ENCODE peak calls at places on chromosomes 4 and X, in ten cellular contexts. I, O, Y, H, K, P, Z, R, A and D are unnamed samples.

GRCh38 chr4:153976954-153977353 is 188.1 kb upstream of the SFRP2 start:
- DNase-seq in I (no peak), O (no peak), Y (no peak), H (peak), K (no peak), P (no peak), Z (peak), R (no peak), A (no peak), D (no peak)

GRCh38 chr4:146585761-146586333 is 52.8 kb upstream of the POU4F2 start:
- DNase-seq in I (no peak), O (no peak), Y (no peak), H (peak), K (no peak), P (peak), Z (peak), R (no peak), A (no peak), D (no peak)

GRCh38 chr4:113440366-113440765 is 321.2 kb downstream of the CAMK2D start:
- DNase-seq in I (no peak), O (no peak), Y (no peak), H (no peak), K (no peak), P (no peak), Z (no peak), R (no peak), A (no peak), D (no peak)

GRCh38 chrX:21181232-21181853 is 192.9 kb upstream of the CNKSR2 start:
- DNase-seq in I (no peak), O (no peak), Y (no peak), H (no peak), K (no peak), P (no peak), Z (no peak), R (no peak), A (no peak), D (no peak)

GRCh38 chrX:140431521-140431920 is 73.3 kb downstream of the SOX3 start:
- DNase-seq in I (no peak), O (no peak), Y (no peak), H (no peak), K (no peak), P (no peak), Z (no peak), R (no peak), A (no peak), D (no peak)

GRCh38 chrX:120504569-120504968 is 35.5 kb upstream of the LAMP2 start:
- DNase-seq in I (no peak), O (no peak), Y (no peak), H (no peak), K (no peak), P (no peak), Z (no peak), R (no peak), A (no peak), D (no peak)

GRCh38 chrX:45846328-45846727 is 645.7 kb upstream of the DIPK2B start:
- DNase-seq in I (no peak), O (no peak), Y (no peak), H (no peak), K (no peak), P (no peak), Z (no peak), R (no peak), A (no peak), D (no peak)

GRCh38 chr4:129218355-129218754 is 122.4 kb downstream of the C4orf33 start:
- DNase-seq in I (no peak), O (no peak), Y (no peak), H (peak), K (no peak), P (peak), Z (peak), R (peak), A (no peak), D (no peak)

GRCh38 chr4:159446266-159446976 is 343.5 kb downstream of the RAPGEF2 start:
- DNase-seq in I (no peak), O (peak), Y (peak), H (peak), K (no peak), P (peak), Z (peak), R (peak), A (peak), D (no peak)

GRCh38 chrX:46957299-46957698 is 45.1 kb downstream of the JADE3 start:
- DNase-seq in I (no peak), O (no peak), Y (no peak), H (peak), K (no peak), P (peak), Z (no peak), R (no peak), A (no peak), D (no peak)

GRCh38 chr4:81351653-81352455 is 119.9 kb downstream of the RASGEF1B start:
- DNase-seq in I (no peak), O (peak), Y (peak), H (peak), K (peak), P (peak), Z (peak), R (peak), A (peak), D (peak)

GRCh38 chr4:26342328-26343040 is 21.7 kb downstream of the RBPJ start:
- DNase-seq in I (no peak), O (no peak), Y (no peak), H (peak), K (no peak), P (peak), Z (peak), R (no peak), A (no peak), D (no peak)

GRCh38 chr4:155539746-155540145 is 126.9 kb upstream of the GUCY1A1 start:
- DNase-seq in I (no peak), O (no peak), Y (no peak), H (peak), K (no peak), P (no peak), Z (no peak), R (no peak), A (no peak), D (no peak)

GRCh38 chrX:155766321-155766720 is 114.8 kb upstream of the VAMP7 start:
- DNase-seq in I (no peak), O (no peak), Y (no peak), H (no peak), K (no peak), P (no peak), Z (no peak), R (no peak), A (no peak), D (no peak)

GRCh38 chr4:39383690-39384089 is 17.5 kb upstream of the RFC1 start:
- DNase-seq in I (no peak), O (no peak), Y (no peak), H (no peak), K (no peak), P (no peak), Z (no peak), R (no peak), A (no peak), D (no peak)

GRCh38 chr4:53755656-53756055 is 164.4 kb upstream of the LNX1 start:
- DNase-seq in I (no peak), O (no peak), Y (no peak), H (no peak), K (no peak), P (no peak), Z (no peak), R (no peak), A (no peak), D (no peak)

GRCh38 chr4:146175541-146176453 is at the start of gene LSM6:
- DNase-seq in I (peak), O (peak), Y (peak), H (peak), K (peak), P (peak), Z (peak), R (peak), A (peak), D (peak)

GRCh38 chrX:19174401-19175025 is 52.2 kb upstream of the ADGRG2 start:
- DNase-seq in I (no peak), O (no peak), Y (no peak), H (peak), K (no peak), P (peak), Z (peak), R (no peak), A (no peak), D (no peak)

GRCh38 chr4:165814256-165815010 is 58.6 kb upstream of the TLL1 start:
- DNase-seq in I (no peak), O (no peak), Y (no peak), H (peak), K (no peak), P (peak), Z (peak), R (peak), A (no peak), D (no peak)

GRCh38 chr4:74228691-74229640 is 71.0 kb downstream of the MTHFD2L start:
- DNase-seq in I (no peak), O (peak), Y (peak), H (peak), K (peak), P (peak), Z (peak), R (peak), A (peak), D (peak)

GRCh38 chr4:77600521-77601451 is 4.8 kb upstream of the CXCL13 start:
- DNase-seq in I (no peak), O (peak), Y (peak), H (peak), K (no peak), P (peak), Z (peak), R (peak), A (no peak), D (no peak)

GRCh38 chr4:72959411-72959810 is 110.1 kb downstream of the COX18 start:
- DNase-seq in I (no peak), O (no peak), Y (no peak), H (no peak), K (no peak), P (no peak), Z (no peak), R (no peak), A (no peak), D (no peak)

GRCh38 chr4:87103691-87104187 is 116.7 kb downstream of the KLHL8 start:
- DNase-seq in I (no peak), O (no peak), Y (no peak), H (peak), K (no peak), P (peak), Z (peak), R (no peak), A (no peak), D (no peak)

GRCh38 chr4:110823251-110823650 is 200.4 kb upstream of the PITX2 start:
- DNase-seq in I (no peak), O (no peak), Y (no peak), H (peak), K (no peak), P (peak), Z (no peak), R (no peak), A (no peak), D (no peak)

GRCh38 chrX:68018248-68019203 is 414.8 kb downstream of the OPHN1 start:
- DNase-seq in I (no peak), O (no peak), Y (peak), H (peak), K (no peak), P (peak), Z (peak), R (no peak), A (no peak), D (no peak)

GRCh38 chr4:828641-829271 is 2.8 kb upstream of the CPLX1 start:
- DNase-seq in I (no peak), O (no peak), Y (peak), H (peak), K (no peak), P (peak), Z (peak), R (no peak), A (no peak), D (no peak)

GRCh38 chrX:110853610-110854009 is 58.0 kb upstream of the CHRDL1 start:
- DNase-seq in I (no peak), O (no peak), Y (peak), H (peak), K (no peak), P (peak), Z (peak), R (peak), A (no peak), D (no peak)

GRCh38 chr4:126341927-126342326 is 1027.2 kb downstream of the FAT4 start:
- DNase-seq in I (no peak), O (no peak), Y (no peak), H (no peak), K (no peak), P (no peak), Z (no peak), R (no peak), A (no peak), D (no peak)

GRCh38 chr4:152936446-152937279 is 540 bp downstream of the FHDC1 start:
- DNase-seq in I (peak), O (peak), Y (peak), H (peak), K (no peak), P (peak), Z (peak), R (no peak), A (no peak), D (no peak)

GRCh38 chrX:115362334-115363095 is 73.0 kb downstream of the LUZP4 start:
- DNase-seq in I (no peak), O (no peak), Y (no peak), H (peak), K (peak), P (peak), Z (peak), R (peak), A (no peak), D (no peak)

GRCh38 chrX:154378059-154378798 is 866 bp upstream of the EMD start:
- DNase-seq in I (peak), O (peak), Y (peak), H (peak), K (peak), P (no peak), Z (no peak), R (peak), A (peak), D (no peak)

GRCh38 chrX:9948406-9948805 is 18.8 kb upstream of the CLDN34 start:
- DNase-seq in I (no peak), O (no peak), Y (no peak), H (no peak), K (no peak), P (no peak), Z (no peak), R (no peak), A (no peak), D (no peak)

GRCh38 chr4:172776203-172776896 is 392.3 kb upstream of the GALNT7 start:
- DNase-seq in I (no peak), O (no peak), Y (no peak), H (no peak), K (no peak), P (peak), Z (peak), R (no peak), A (no peak), D (no peak)

GRCh38 chr4:4327652-4328121 is 37.6 kb downstream of the ZBTB49 start:
- DNase-seq in I (no peak), O (peak), Y (peak), H (peak), K (no peak), P (no peak), Z (peak), R (no peak), A (no peak), D (no peak)